ENCODE peak calls at places on chromosomes 16 and 17, in four cellular contexts. G is RPMI7951, L is amniotic epithelial cell, Y is sciatic nerve. D is an unnamed sample.

GRCh38 chr17:69286257-69286656 is 40.7 kb downstream of the ABCA5 start:
- DNase-seq in G (no peak), Y (no peak), L (peak), D (no peak)

GRCh38 chr16:57239089-57239488 is 6.0 kb upstream of the ARL2BP start:
- DNase-seq in L (no peak), G (no peak), Y (no peak), D (no peak)

GRCh38 chr17:948284-948852 is 31.2 kb downstream of the NXN start:
- DNase-seq in L (no peak), Y (no peak), G (no peak), D (no peak)

GRCh38 chr16:30064746-30065111 is 831 bp upstream of the ALDOA start:
- DNase-seq in L (no peak), Y (no peak), G (no peak), D (no peak)

GRCh38 chr16:49601541-49601940 is 227.9 kb downstream of the C16orf78 start:
- DNase-seq in L (no peak), Y (no peak), G (no peak), D (no peak)

GRCh38 chr16:56800355-56800754 is 64.7 kb upstream of the SLC12A3 start:
- DNase-seq in L (peak), Y (no peak), G (no peak), D (no peak)

GRCh38 chr17:4949321-4950074 is 1.2 kb upstream of the PFN1 start:
- DNase-seq in G (peak), L (peak), Y (peak), D (no peak)

GRCh38 chr17:47966079-47966519 is 4.8 kb upstream of the CDK5RAP3 start:
- DNase-seq in G (no peak), Y (no peak), L (peak), D (no peak)

GRCh38 chr17:17494499-17495447 is 1.4 kb downstream of the RASD1 start:
- DNase-seq in G (no peak), Y (peak), L (peak), D (no peak)

GRCh38 chr17:10183931-10184930 is 14.2 kb downstream of the GAS7 start:
- DNase-seq in G (no peak), Y (no peak), L (no peak), D (no peak)